ENCODE peak calls at places on chromosomes 5 and 9, in four cellular contexts. One of them, this sample, is unnamed.
A peak's percentile ranks its signal among the peaks of the same experiment; 100 is the strongest.

GRCh38 chr5:113156271-113156878 is 179.8 kb downstream of the DCP2 start:
- DNase-seq in occipital lobe: no peak
- DNase-seq in hypothalamus: no peak
- DNase-seq in frontal cortex: no peak
- DNase-seq in this sample: no peak

GRCh38 chr5:168803541-168803940 is 224.4 kb upstream of the PANK3 start:
- DNase-seq in occipital lobe: no peak
- DNase-seq in hypothalamus: no peak
- DNase-seq in frontal cortex: no peak
- DNase-seq in this sample: no peak

GRCh38 chr9:70444904-70445303 is 30.4 kb upstream of the KLF9 start:
- DNase-seq in occipital lobe: no peak
- DNase-seq in hypothalamus: no peak
- DNase-seq in frontal cortex: no peak
- DNase-seq in this sample: no peak

GRCh38 chr5:65198777-65199120 is 283.0 kb downstream of the ADAMTS6 start:
- DNase-seq in occipital lobe: no peak
- DNase-seq in hypothalamus: no peak
- DNase-seq in frontal cortex: no peak
- DNase-seq in this sample: no peak

GRCh38 chr9:129175825-129176633 is 2.0 kb downstream of the IER5L start:
- DNase-seq in occipital lobe: peak; percentile 54
- DNase-seq in hypothalamus: no peak
- DNase-seq in frontal cortex: peak; percentile 68
- DNase-seq in this sample: peak; percentile 47

GRCh38 chr9:87792831-87793288 is 66.9 kb downstream of the CTSL start:
- DNase-seq in occipital lobe: no peak
- DNase-seq in hypothalamus: no peak
- DNase-seq in frontal cortex: no peak
- DNase-seq in this sample: no peak

GRCh38 chr5:62960781-62961180 is 382.2 kb downstream of the LRRC70 start:
- DNase-seq in occipital lobe: no peak
- DNase-seq in hypothalamus: no peak
- DNase-seq in frontal cortex: no peak
- DNase-seq in this sample: no peak

GRCh38 chr9:113588242-113588810 is 124.8 kb downstream of the RGS3 start:
- DNase-seq in occipital lobe: no peak
- DNase-seq in hypothalamus: no peak
- DNase-seq in frontal cortex: no peak
- DNase-seq in this sample: no peak

GRCh38 chr9:2874001-2874750 is 30.3 kb upstream of the PUM3 start:
- DNase-seq in occipital lobe: no peak
- DNase-seq in hypothalamus: no peak
- DNase-seq in frontal cortex: no peak
- DNase-seq in this sample: no peak

GRCh38 chr9:79912641-79913040 is 340.9 kb downstream of the TLE4 start:
- DNase-seq in occipital lobe: no peak
- DNase-seq in hypothalamus: no peak
- DNase-seq in frontal cortex: no peak
- DNase-seq in this sample: no peak

GRCh38 chr9:123996731-123997421 is 14.7 kb upstream of the LHX2 start:
- DNase-seq in occipital lobe: no peak
- DNase-seq in hypothalamus: no peak
- DNase-seq in frontal cortex: no peak
- DNase-seq in this sample: peak; percentile 57

GRCh38 chr5:138065102-138065501 is 18.7 kb upstream of the WNT8A start:
- DNase-seq in occipital lobe: no peak
- DNase-seq in hypothalamus: no peak
- DNase-seq in frontal cortex: no peak
- DNase-seq in this sample: no peak

GRCh38 chr9:87152206-87152605 is 204.9 kb upstream of the GAS1 start:
- DNase-seq in occipital lobe: no peak
- DNase-seq in hypothalamus: no peak
- DNase-seq in frontal cortex: no peak
- DNase-seq in this sample: no peak

GRCh38 chr9:95189230-95190098 is 128.0 kb downstream of the FANCC start:
- DNase-seq in occipital lobe: no peak
- DNase-seq in hypothalamus: no peak
- DNase-seq in frontal cortex: peak; percentile 27
- DNase-seq in this sample: no peak

GRCh38 chr9:35908484-35909125 is 685 bp upstream of the SPAAR start:
- DNase-seq in occipital lobe: no peak
- DNase-seq in hypothalamus: no peak
- DNase-seq in frontal cortex: no peak
- DNase-seq in this sample: no peak

This sample was measured in posterior cingulate gyrus.